ENCODE peak calls at places on chromosome 12, in five cellular contexts. One of them, this sample, is unnamed.

GRCh38 chr12:38664661-38665269 is 240.6 kb downstream of the CPNE8 start:
- DNase-seq in HCT116: peak; percentile 15
- DNase-seq in H1: no peak
- DNase-seq in GM12878: peak; percentile 15
- DNase-seq in HepG2: peak; percentile 16
- DNase-seq in this sample: no peak

GRCh38 chr12:104177663-104178501 is 37.7 kb upstream of the TXNRD1 start:
- DNase-seq in HCT116: peak; percentile 33
- DNase-seq in H1: peak; percentile 38
- DNase-seq in GM12878: no peak
- DNase-seq in HepG2: peak; percentile 8
- DNase-seq in this sample: peak; percentile 62

GRCh38 chr12:47822386-47822785 is 2.7 kb upstream of the HDAC7 start:
- DNase-seq in HCT116: no peak
- DNase-seq in H1: no peak
- DNase-seq in GM12878: no peak
- DNase-seq in HepG2: no peak
- DNase-seq in this sample: no peak

GRCh38 chr12:25123126-25123525 is 71.8 kb downstream of the DNAI7 start:
- DNase-seq in HCT116: no peak
- DNase-seq in H1: no peak
- DNase-seq in GM12878: no peak
- DNase-seq in HepG2: no peak
- DNase-seq in this sample: no peak

GRCh38 chr12:51721281-51721940 is 127.1 kb downstream of the FIGNL2 start:
- DNase-seq in HCT116: no peak
- DNase-seq in H1: peak; percentile 87
- DNase-seq in GM12878: no peak
- DNase-seq in HepG2: no peak
- DNase-seq in this sample: peak; percentile 23

GRCh38 chr12:131726-132465 is 65.3 kb downstream of the IQSEC3 start:
- DNase-seq in HCT116: no peak
- DNase-seq in H1: no peak
- DNase-seq in GM12878: no peak
- DNase-seq in HepG2: no peak
- DNase-seq in this sample: no peak

GRCh38 chr12:533718-534117 is 74.0 kb downstream of the B4GALNT3 start:
- DNase-seq in HCT116: no peak
- DNase-seq in H1: no peak
- DNase-seq in GM12878: no peak
- DNase-seq in HepG2: no peak
- DNase-seq in this sample: no peak

GRCh38 chr12:46198913-46199312 is 69.9 kb downstream of the SLC38A1 start:
- DNase-seq in HCT116: no peak
- DNase-seq in H1: no peak
- DNase-seq in GM12878: no peak
- DNase-seq in HepG2: no peak
- DNase-seq in this sample: no peak

GRCh38 chr12:89319111-89319510 is 33.2 kb downstream of the DUSP6 start:
- DNase-seq in HCT116: no peak
- DNase-seq in H1: no peak
- DNase-seq in GM12878: no peak
- DNase-seq in HepG2: no peak
- DNase-seq in this sample: no peak

GRCh38 chr12:24861751-24862575 is 86.9 kb downstream of the BCAT1 start:
- DNase-seq in HCT116: no peak
- DNase-seq in H1: no peak
- DNase-seq in GM12878: no peak
- DNase-seq in HepG2: peak; percentile 51
- DNase-seq in this sample: no peak

GRCh38 chr12:104702565-104703139 is 245.9 kb downstream of the CHST11 start:
- DNase-seq in HCT116: no peak
- DNase-seq in H1: no peak
- DNase-seq in GM12878: no peak
- DNase-seq in HepG2: no peak
- DNase-seq in this sample: no peak

GRCh38 chr12:105882404-105882803 is 256.4 kb downstream of the NUAK1 start:
- DNase-seq in HCT116: no peak
- DNase-seq in H1: no peak
- DNase-seq in GM12878: no peak
- DNase-seq in HepG2: no peak
- DNase-seq in this sample: no peak

GRCh38 chr12:105878964-105879363 is 259.8 kb downstream of the NUAK1 start:
- DNase-seq in HCT116: no peak
- DNase-seq in H1: no peak
- DNase-seq in GM12878: no peak
- DNase-seq in HepG2: no peak
- DNase-seq in this sample: no peak

GRCh38 chr12:105876426-105876927 is 262.3 kb downstream of the NUAK1 start:
- DNase-seq in HCT116: no peak
- DNase-seq in H1: no peak
- DNase-seq in GM12878: no peak
- DNase-seq in HepG2: no peak
- DNase-seq in this sample: no peak

DNA sequence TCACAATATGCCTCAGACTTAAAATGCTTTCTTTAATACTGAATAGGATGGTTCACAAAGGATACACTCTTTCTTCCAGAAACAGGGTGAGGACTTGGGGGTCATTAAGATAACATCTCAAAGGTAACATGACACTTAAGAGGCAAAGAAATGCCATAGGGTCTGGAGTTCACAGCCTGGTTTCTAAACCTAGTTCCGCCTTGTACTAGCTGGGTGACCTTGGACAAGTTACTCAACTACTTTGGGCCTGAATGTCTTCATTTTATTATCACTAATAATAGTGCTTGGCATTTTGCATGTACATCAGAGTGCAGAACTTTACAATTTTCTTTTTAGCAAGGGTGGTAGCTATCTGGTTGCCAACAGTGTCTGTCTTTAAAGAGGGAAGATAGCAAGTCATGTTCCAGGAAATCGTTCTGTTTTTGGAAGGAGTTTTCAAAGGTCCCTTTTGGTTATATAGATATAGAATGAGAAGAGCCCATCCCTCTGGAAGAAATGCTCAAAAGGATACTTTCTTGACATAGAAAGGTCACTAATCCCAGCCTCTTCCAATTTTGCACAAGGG is 257.8 kb downstream of the NUAK1 start:
- DNase-seq in HCT116: no peak
- DNase-seq in H1: no peak
- DNase-seq in GM12878: no peak
- DNase-seq in HepG2: no peak
- DNase-seq in this sample: no peak
- TF ChIP-seq ZNF274 in HCT116: no peak
- TF ChIP-seq ZNF274 in H1: no peak
- TF ChIP-seq ZNF274 in GM12878: no peak
- TF ChIP-seq ZNF274 in HepG2: no peak
- TF ChIP-seq ZNF274 in this sample: no peak

DNA sequence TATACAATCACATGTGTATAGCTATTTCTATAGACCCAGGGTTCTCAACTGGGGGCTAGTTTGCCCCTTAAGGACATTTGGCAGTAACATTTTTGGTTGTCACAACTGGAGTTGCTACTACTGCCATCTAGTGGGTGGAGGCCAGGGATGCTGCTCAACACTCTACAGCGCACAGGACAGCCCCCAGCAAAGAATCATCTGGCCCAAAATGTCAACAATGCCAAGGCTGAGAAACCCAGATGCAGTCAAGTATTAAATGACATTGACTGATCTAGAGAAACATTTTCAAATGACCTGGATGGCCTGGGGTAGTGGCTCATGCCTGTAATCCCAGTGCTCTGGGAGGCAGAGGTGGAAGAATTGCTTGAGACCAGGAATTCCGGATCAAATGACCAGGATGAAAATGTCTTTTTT is 5.8 kb downstream of the WSB2 start:
- DNase-seq in HCT116: no peak
- DNase-seq in H1: peak; percentile 79
- DNase-seq in GM12878: no peak
- DNase-seq in HepG2: peak; percentile 68
- DNase-seq in this sample: peak; percentile 64
- TF ChIP-seq POLR2AphosphoS5 in HCT116: no peak
- TF ChIP-seq POLR2AphosphoS5 in H1: no peak
- TF ChIP-seq POLR2AphosphoS5 in GM12878: no peak
- TF ChIP-seq POLR2AphosphoS5 in HepG2: no peak
- TF ChIP-seq POLR2AphosphoS5 in this sample: no peak

DNA sequence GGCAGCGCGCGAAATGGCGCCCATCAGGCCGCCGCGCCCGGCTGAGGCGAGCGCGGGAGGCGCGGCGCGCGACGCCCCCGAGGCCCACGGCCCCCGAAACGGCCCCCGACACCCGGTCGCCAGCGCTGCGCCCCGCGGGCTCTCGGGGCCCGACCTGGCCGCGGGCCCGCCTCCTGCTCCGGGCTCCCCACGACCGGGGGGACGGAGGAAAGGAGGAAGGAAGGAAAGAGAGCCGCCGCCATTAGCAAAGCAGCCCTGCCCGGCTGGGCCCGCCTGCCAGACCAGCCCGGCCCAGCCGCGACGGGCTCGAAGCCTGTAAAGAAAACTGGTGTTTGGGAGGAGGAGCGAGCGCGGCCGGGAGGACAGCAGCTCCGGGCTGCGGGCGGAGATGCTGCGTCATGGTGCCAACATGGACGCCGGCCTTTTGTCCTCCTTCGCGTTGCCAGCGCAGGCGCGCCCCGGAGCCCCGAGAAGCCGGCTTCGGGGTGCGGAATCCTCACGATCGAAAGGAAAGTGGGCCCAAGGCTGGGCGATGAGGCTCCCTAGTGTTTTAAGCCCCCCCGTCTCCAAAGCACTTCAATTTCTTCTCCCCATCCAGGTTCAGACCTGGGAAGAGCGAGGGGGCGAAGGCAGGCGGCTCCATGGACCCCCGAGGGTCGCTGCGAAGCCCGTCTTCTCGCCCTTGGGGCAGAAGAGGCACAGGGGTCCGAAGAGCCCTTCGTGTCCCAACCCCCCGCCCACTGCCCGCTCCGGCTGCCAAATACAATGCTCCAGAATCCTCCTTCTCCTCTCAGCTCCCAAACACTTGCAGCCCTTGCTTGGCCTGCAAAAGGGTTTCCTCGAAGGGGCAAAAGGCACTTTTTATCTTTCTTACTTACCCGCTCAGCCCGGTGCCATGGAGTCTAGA is 2.9 kb upstream of the SETD1B start:
- DNase-seq in HCT116: no peak
- DNase-seq in H1: no peak
- DNase-seq in GM12878: no peak
- DNase-seq in HepG2: no peak
- DNase-seq in this sample: peak; percentile 61
- TF ChIP-seq SP1 in HCT116: no peak
- TF ChIP-seq SP1 in H1: no peak
- TF ChIP-seq SP1 in GM12878: no peak
- TF ChIP-seq SP1 in HepG2: no peak
- TF ChIP-seq SP1 in this sample: peak; percentile 66

DNA sequence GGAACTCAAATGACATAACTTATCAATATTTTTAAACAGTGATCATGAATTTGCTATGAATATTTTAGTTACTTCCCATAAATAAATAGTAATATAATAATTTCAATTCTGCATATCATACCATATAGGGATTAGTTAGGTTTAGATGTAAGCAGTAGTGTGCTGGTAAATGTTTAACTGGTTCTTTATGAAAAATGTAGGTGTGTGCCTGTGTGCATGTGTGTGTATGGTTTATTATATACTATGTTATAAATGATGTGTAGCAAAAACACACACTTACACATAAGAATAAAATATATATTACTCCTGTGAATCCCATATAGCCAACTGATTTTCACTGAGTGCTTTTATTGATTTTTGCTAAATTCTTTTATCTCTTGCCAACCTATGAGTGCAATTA is 14.0 kb upstream of the BHLHE41 start:
- DNase-seq in HCT116: no peak
- DNase-seq in H1: no peak
- DNase-seq in GM12878: no peak
- DNase-seq in HepG2: no peak
- DNase-seq in this sample: no peak
- TF ChIP-seq ZNF274 in HCT116: no peak
- TF ChIP-seq ZNF274 in H1: no peak
- TF ChIP-seq ZNF274 in GM12878: no peak
- TF ChIP-seq ZNF274 in HepG2: no peak
- TF ChIP-seq ZNF274 in this sample: no peak

GRCh38 chr12:113097716-113098427 is 37.7 kb downstream of the RASAL1 start:
- DNase-seq in HCT116: no peak
- DNase-seq in H1: peak; percentile 73
- DNase-seq in GM12878: no peak
- DNase-seq in HepG2: no peak
- DNase-seq in this sample: no peak

GRCh38 chr12:113099364-113099763 is 36.2 kb downstream of the RASAL1 start:
- DNase-seq in HCT116: no peak
- DNase-seq in H1: no peak
- DNase-seq in GM12878: no peak
- DNase-seq in HepG2: no peak
- DNase-seq in this sample: no peak

GRCh38 chr12:113098428-113099028 is 37.0 kb downstream of the RASAL1 start:
- DNase-seq in HCT116: peak; percentile 79
- DNase-seq in H1: peak; percentile 97
- DNase-seq in GM12878: no peak
- DNase-seq in HepG2: peak; percentile 79
- DNase-seq in this sample: peak; percentile 83

GRCh38 chr12:113101751-113102150 is 33.8 kb downstream of the RASAL1 start:
- DNase-seq in HCT116: no peak
- DNase-seq in H1: no peak
- DNase-seq in GM12878: no peak
- DNase-seq in HepG2: no peak
- DNase-seq in this sample: no peak

DNA sequence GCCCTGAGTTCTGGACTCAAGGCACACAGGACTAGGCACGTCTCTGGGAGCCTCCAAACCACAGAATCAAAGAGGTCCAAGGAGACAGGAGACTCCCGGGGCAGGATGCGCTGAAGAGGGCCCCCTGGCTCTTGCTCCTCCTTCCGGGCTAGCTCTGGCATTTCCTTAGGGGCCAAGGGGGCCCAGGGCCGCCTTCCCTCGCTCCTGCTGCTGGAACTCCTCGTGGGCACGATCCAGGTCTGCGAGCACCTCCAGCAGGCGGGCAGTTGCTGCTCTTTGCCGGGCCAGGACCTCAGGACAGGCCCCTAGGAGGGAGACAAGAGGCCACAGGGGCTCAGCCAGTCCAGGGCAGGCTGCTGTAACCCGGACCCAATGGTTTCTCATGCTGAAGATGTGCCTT is 35.8 kb downstream of the RASAL1 start:
- DNase-seq in HCT116: no peak
- DNase-seq in H1: no peak
- DNase-seq in GM12878: no peak
- DNase-seq in HepG2: no peak
- DNase-seq in this sample: no peak
- TF ChIP-seq POLR2AphosphoS5 in HCT116: no peak
- TF ChIP-seq POLR2AphosphoS5 in H1: no peak
- TF ChIP-seq POLR2AphosphoS5 in GM12878: no peak
- TF ChIP-seq POLR2AphosphoS5 in HepG2: no peak
- TF ChIP-seq POLR2AphosphoS5 in this sample: no peak

DNA sequence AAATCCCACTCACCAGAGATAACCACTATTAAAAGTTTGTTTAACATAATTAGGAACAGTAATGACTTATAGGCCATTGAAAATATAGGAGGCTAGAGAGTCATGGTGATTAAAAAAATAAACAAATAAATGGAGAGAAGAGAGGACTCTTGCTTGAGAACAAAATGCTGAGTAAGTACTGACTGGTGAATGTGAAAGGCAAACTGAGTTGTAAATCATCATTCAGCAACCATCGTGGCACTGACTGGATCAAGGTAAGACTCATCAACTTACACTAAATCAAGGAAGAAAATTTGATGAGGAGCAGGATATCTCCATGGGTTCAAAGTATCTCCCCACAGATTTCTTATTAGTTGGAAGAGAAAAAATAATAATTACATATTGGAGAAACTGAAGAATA is 14.1 kb upstream of the YBX3 start:
- DNase-seq in HCT116: no peak
- DNase-seq in H1: no peak
- DNase-seq in GM12878: no peak
- DNase-seq in HepG2: no peak
- DNase-seq in this sample: no peak
- TF ChIP-seq SP1 in HCT116: no peak
- TF ChIP-seq SP1 in H1: no peak
- TF ChIP-seq SP1 in GM12878: no peak
- TF ChIP-seq SP1 in HepG2: no peak
- TF ChIP-seq SP1 in this sample: no peak

This sample was measured in K562.